ENCODE peak calls at places on chromosomes 11 and 22, in five cellular contexts. X is GM03348; R is naive thymus-derived CD8-positive, alpha-beta T cell; J is left cardiac atrium; E is GM06990. W is an unnamed sample.

GRCh38 chr11:128057786-128058395 is 529.5 kb downstream of the ETS1 start:
- DNase-seq in X (no peak), E (no peak), J (no peak), R (no peak), W (no peak)

GRCh38 chr22:39237276-39238123 is 7.3 kb downstream of the PDGFB start:
- DNase-seq in R (no peak), J (no peak), E (no peak), X (no peak), W (no peak)

GRCh38 chr11:61753672-61754071 is 1.2 kb downstream of the MYRF start:
- DNase-seq in J (no peak), X (no peak), E (no peak), R (no peak), W (no peak)

GRCh38 chr11:32388871-32389770 is 46.2 kb downstream of the WT1 start:
- DNase-seq in J (no peak), R (no peak), E (peak; percentile 13), X (no peak), W (no peak)

GRCh38 chr11:12430351-12430750 is 53.0 kb downstream of the PARVA start:
- DNase-seq in J (no peak), E (no peak), X (no peak), R (no peak), W (no peak)

GRCh38 chr11:79926707-79927106 is 485.9 kb upstream of the TENM4 start:
- DNase-seq in R (no peak), J (no peak), X (no peak), E (no peak), W (no peak)

GRCh38 chr11:123760894-123761293 is 6.6 kb upstream of the OR6X1 start:
- DNase-seq in X (no peak), E (peak; percentile 49), J (no peak), R (no peak), W (no peak)

GRCh38 chr11:75403983-75404658 is 4.8 kb downstream of the RPS3 start:
- DNase-seq in X (no peak), J (no peak), R (no peak), E (no peak), W (no peak)

GRCh38 chr11:8584511-8584910 is 9.5 kb downstream of the STK33 start:
- DNase-seq in J (no peak), R (no peak), X (no peak), E (no peak), W (no peak)

GRCh38 chr11:127059286-127060200 is 59.0 kb upstream of the KIRREL3 start:
- DNase-seq in X (peak; percentile 76), R (no peak), E (no peak), J (peak; percentile 25), W (no peak)

GRCh38 chr11:96337541-96338530 is 5.2 kb downstream of the MAML2 start:
- DNase-seq in E (no peak), R (peak; percentile 30), J (peak; percentile 24), X (peak; percentile 17), W (no peak)

GRCh38 chr11:119181677-119182412 is 3.4 kb upstream of the NHERF4 start:
- DNase-seq in E (no peak), X (no peak), J (no peak), R (no peak), W (peak; percentile 60)

GRCh38 chr11:125358254-125358840 is 137.7 kb downstream of the FEZ1 start:
- DNase-seq in E (no peak), X (no peak), R (no peak), J (no peak), W (no peak)

GRCh38 chr11:9566561-9567063 is 6.9 kb upstream of the WEE1 start:
- DNase-seq in E (no peak), R (no peak), J (no peak), X (no peak), W (no peak)

GRCh38 chr22:39171623-39172264 is 19.3 kb upstream of the CBX7 start:
- DNase-seq in J (no peak), R (no peak), X (no peak), E (no peak), W (no peak)

GRCh38 chr11:102703826-102704493 is 1.6 kb downstream of the MMP27 start:
- DNase-seq in J (no peak), E (no peak), R (no peak), X (no peak), W (no peak)

GRCh38 chr22:50114221-50114981 is 24.6 kb downstream of the MOV10L1 start:
- DNase-seq in E (no peak), R (no peak), J (no peak), X (peak; percentile 86), W (no peak)

GRCh38 chr11:1832181-1832988 is 2.4 kb upstream of the SYT8 start:
- DNase-seq in J (peak; percentile 60), R (peak; percentile 72), X (peak; percentile 88), E (no peak), W (no peak)

GRCh38 chr11:36488096-36488495 is 22.0 kb downstream of the TRAF6 start:
- DNase-seq in E (no peak), X (no peak), J (no peak), R (no peak), W (no peak)

GRCh38 chr11:114877976-114878375 is 199.6 kb downstream of the NXPE2 start:
- DNase-seq in E (no peak), X (no peak), J (no peak), R (no peak), W (no peak)

GRCh38 chr11:112524808-112525207 is 264.1 kb upstream of the PLET1 start:
- DNase-seq in X (no peak), J (peak; percentile 26), R (no peak), E (no peak), W (no peak)

W was measured in NCI-H1417 treated with DMSO at 0.1 percent for 48 hours.